ENCODE peak calls at places on chromosomes 3 and 15, in seven cellular contexts. Z is A549, K is endothelial cell of umbilical vein, H is GM12892, Q is stomach, V is heart left ventricle, U is body of pancreas. I is an unnamed sample.

GRCh38 chr3:45955017-45955647 is 11.9 kb downstream of the CXCR6 start:
- DNase-seq in Z (no peak), K (no peak), H (no peak), Q (no peak), V (no peak), U (no peak), I (no peak)

GRCh38 chr3:117754058-117754457 is 1044.5 kb downstream of the TUSC7 start:
- DNase-seq in Z (no peak), K (no peak), H (no peak), Q (no peak), V (no peak), U (no peak), I (no peak)

GRCh38 chr3:45180899-45181298 is 34.7 kb upstream of the CDCP1 start:
- DNase-seq in Z (no peak), K (no peak), H (no peak), Q (no peak), V (no peak), U (no peak), I (no peak)

GRCh38 chr15:34721802-34722795 is 32.7 kb downstream of the GJD2 start:
- DNase-seq in Z (peak; percentile 59), K (peak; percentile 58), H (peak; percentile 14), Q (no peak), V (peak; percentile 84), U (no peak), I (no peak)

GRCh38 chr3:156761007-156761406 is 65.1 kb upstream of the LEKR1 start:
- DNase-seq in Z (no peak), K (no peak), H (no peak), Q (no peak), V (no peak), U (no peak), I (no peak)

GRCh38 chr15:42737529-42738328 is 801 bp upstream of the CDAN1 start:
- DNase-seq in Z (peak; percentile 49), K (no peak), H (no peak), Q (peak; percentile 35), V (no peak), U (no peak), I (peak; percentile 53)

GRCh38 chr15:98292442-98293240 is 332.1 kb downstream of the ARRDC4 start:
- DNase-seq in Z (peak; percentile 56), K (peak; percentile 6), H (peak; percentile 42), Q (peak; percentile 38), V (no peak), U (peak; percentile 51), I (peak; percentile 38)

GRCh38 chr3:23966308-23966707 is 21.2 kb downstream of the NR1D2 start:
- DNase-seq in Z (no peak), K (peak; percentile 70), H (no peak), Q (no peak), V (no peak), U (no peak), I (no peak)

GRCh38 chr3:172224560-172225214 is 185.3 kb downstream of the FNDC3B start:
- DNase-seq in Z (no peak), K (no peak), H (no peak), Q (no peak), V (no peak), U (no peak), I (no peak)

GRCh38 chr15:91407237-91407889 is 307.3 kb downstream of the SV2B start:
- DNase-seq in Z (peak; percentile 35), K (no peak), H (no peak), Q (no peak), V (peak; percentile 54), U (no peak), I (no peak)

GRCh38 chr3:197366301-197367044 is 68.1 kb upstream of the DLG1 start:
- DNase-seq in Z (no peak), K (no peak), H (no peak), Q (no peak), V (no peak), U (no peak), I (no peak)

GRCh38 chr3:120908030-120908802 is at the start of gene STXBP5L:
- DNase-seq in Z (peak; percentile 71), K (peak; percentile 83), H (peak; percentile 37), Q (peak; percentile 82), V (peak; percentile 58), U (peak; percentile 94), I (peak; percentile 86)

GRCh38 chr3:195714380-195715011 is 6.3 kb upstream of the MUC20 start:
- DNase-seq in Z (no peak), K (no peak), H (no peak), Q (no peak), V (no peak), U (no peak), I (no peak)

GRCh38 chr15:35827156-35827555 is 281.2 kb upstream of the DPH6 start:
- DNase-seq in Z (no peak), K (peak; percentile 77), H (no peak), Q (no peak), V (no peak), U (no peak), I (no peak)

GRCh38 chr3:125957674-125958510 is 11.1 kb upstream of the ROPN1B start:
- DNase-seq in Z (no peak), K (no peak), H (peak; percentile 6), Q (no peak), V (no peak), U (no peak), I (no peak)

GRCh38 chr15:56180851-56181250 is 62.8 kb downstream of the RFX7 start:
- DNase-seq in Z (no peak), K (no peak), H (no peak), Q (no peak), V (no peak), U (no peak), I (no peak)

GRCh38 chr3:116835658-116836057 is 126.1 kb downstream of the TUSC7 start:
- DNase-seq in Z (no peak), K (no peak), H (no peak), Q (no peak), V (no peak), U (no peak), I (no peak)

GRCh38 chr15:84863480-84864428 is 20.7 kb upstream of the SLC28A1 start:
- DNase-seq in Z (peak; percentile 28), K (no peak), H (no peak), Q (no peak), V (no peak), U (no peak), I (no peak)

GRCh38 chr3:62242846-62243245 is 130.5 kb downstream of the FEZF2 start:
- DNase-seq in Z (no peak), K (no peak), H (no peak), Q (no peak), V (no peak), U (no peak), I (no peak)

GRCh38 chr3:186534113-186534669 is 10.0 kb downstream of the CRYGS start:
- DNase-seq in Z (no peak), K (no peak), H (no peak), Q (no peak), V (no peak), U (no peak), I (no peak)

GRCh38 chr3:68866157-68866556 is 66.2 kb downstream of the TAFA4 start:
- DNase-seq in Z (no peak), K (no peak), H (no peak), Q (no peak), V (no peak), U (no peak), I (no peak)

GRCh38 chr3:37543692-37544091 is 318.0 kb upstream of the CTDSPL start:
- DNase-seq in Z (no peak), K (no peak), H (no peak), Q (no peak), V (no peak), U (no peak), I (no peak)

GRCh38 chr15:94070341-94071275 is 160.8 kb upstream of the MCTP2 start:
- DNase-seq in Z (peak; percentile 46), K (no peak), H (no peak), Q (peak; percentile 27), V (no peak), U (no peak), I (no peak)

DNA sequence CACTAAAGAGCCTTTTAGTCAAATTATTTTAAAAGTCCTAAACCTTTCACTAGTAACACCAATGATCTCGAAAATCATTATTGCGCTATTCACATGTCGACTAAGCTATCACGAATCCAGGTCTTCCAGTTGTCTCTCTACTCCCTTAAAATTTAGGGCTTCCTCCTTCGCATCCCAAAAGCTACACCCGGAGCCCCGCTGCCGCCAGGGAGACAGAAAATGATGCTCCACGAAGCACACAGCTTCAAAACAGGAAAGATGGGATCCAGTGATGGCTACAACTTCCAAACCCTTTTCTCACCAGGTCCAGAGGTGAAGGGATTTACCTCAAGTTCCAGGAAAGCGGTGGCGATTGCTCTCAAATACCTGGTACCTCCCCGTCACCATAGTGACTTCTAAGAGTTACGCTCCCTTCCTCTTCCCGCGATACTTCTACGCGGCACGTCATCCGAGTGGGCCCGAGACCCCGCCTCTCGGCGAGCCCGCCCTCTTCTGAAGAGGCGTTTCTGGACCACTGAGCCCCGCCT is at the start of gene IFT80:
- DNase-seq in Z (peak; percentile 96), K (peak; percentile 97), H (peak; percentile 62), Q (peak; percentile 98), V (peak; percentile 97), U (peak; percentile 97), I (peak; percentile 97)
- TF ChIP-seq POLR2A in Z (peak; percentile 63), K (peak; percentile 52), H (no peak), Q (no peak), V (no peak), U (no peak), I (no peak)

GRCh38 chr3:148727242-148727641 is 29.5 kb downstream of the AGTR1 start:
- DNase-seq in Z (peak; percentile 62), K (no peak), H (no peak), Q (no peak), V (no peak), U (peak; percentile 68), I (peak; percentile 50)
- TF ChIP-seq POLR2A in Z (no peak), K (no peak), H (no peak), Q (no peak), V (no peak), U (no peak), I (no peak)

GRCh38 chr15:89750560-89751542 is at the start of gene MESP1:
- DNase-seq in Z (peak; percentile 96), K (peak; percentile 91), H (peak; percentile 95), Q (peak; percentile 95), V (peak; percentile 93), U (peak; percentile 94), I (peak; percentile 96)
- TF ChIP-seq POLR2A in Z (peak; percentile 93), K (peak; percentile 42), H (peak; percentile 60), Q (no peak), V (no peak), U (peak; percentile 80), I (peak; percentile 56)

DNA sequence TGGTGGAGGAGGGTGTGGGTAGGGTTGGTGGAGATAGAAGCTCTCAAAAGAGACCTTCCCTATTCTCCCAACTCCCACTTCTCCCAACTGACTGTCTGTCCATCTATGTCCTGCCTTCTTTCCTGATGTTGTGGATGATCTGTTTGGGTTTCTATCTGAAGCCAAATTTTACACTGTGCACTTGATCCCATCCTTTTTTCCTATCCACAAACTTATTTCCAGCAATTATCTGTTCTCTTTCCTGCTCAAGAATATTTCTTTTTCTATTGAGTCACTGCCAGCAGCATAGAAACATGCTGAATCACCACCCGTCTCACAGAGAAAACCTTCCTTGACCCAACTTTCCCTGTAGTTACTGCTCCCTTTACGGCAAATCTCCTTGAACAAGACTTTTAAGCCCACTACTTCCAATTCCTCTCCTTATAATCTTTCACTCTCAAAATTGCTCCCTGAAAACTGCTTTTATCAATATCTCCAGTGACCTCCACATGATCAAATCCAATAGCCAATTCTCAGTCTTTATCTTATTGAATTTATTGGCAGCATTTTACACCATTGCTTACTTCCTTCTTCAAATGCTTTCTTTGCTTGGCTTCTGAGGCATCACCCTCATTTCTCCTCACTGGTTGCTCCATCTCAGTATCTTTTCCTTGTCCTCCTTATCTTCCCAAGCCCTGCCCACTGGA is 141.2 kb upstream of the SLC7A14 start:
- DNase-seq in Z (peak; percentile 42), K (peak; percentile 85), H (no peak), Q (no peak), V (no peak), U (no peak), I (peak; percentile 66)
- TF ChIP-seq POLR2A in Z (no peak), K (no peak), H (no peak), Q (no peak), V (no peak), U (no peak), I (peak; percentile 18)

I was measured in erythroblast.